ENCODE peak calls at places on chromosomes 11 and 22, in four cellular contexts. H is effector memory CD4-positive, alpha-beta T cell; B is naive thymus-derived CD8-positive, alpha-beta T cell; N is AG04450. C is an unnamed sample.
A peak's percentile ranks its signal among the peaks of the same experiment; 100 is the strongest.

GRCh38 chr11:27894552-27894951 is 194.3 kb upstream of the BDNF start:
- DNase-seq in H (no peak), B (no peak), N (no peak), C (no peak)

GRCh38 chr22:40000171-40000570 is 5.4 kb downstream of the FAM83F start:
- DNase-seq in H (no peak), B (no peak), N (no peak), C (no peak)

GRCh38 chr11:65456418-65456817 is 33.8 kb downstream of the NEAT1 start:
- DNase-seq in H (no peak), B (no peak), N (no peak), C (no peak)

GRCh38 chr22:49480896-49481650 is 346.6 kb downstream of the BRD1 start:
- DNase-seq in H (no peak), B (no peak), N (no peak), C (no peak)

GRCh38 chr11:61752117-61752924 is at the start of gene MYRF:
- DNase-seq in H (peak; percentile 37), B (peak; percentile 55), N (no peak), C (peak; percentile 32)

GRCh38 chr11:68506908-68507307 is 46.4 kb downstream of the PPP6R3 start:
- DNase-seq in H (no peak), B (no peak), N (no peak), C (no peak)

GRCh38 chr11:117584056-117584830 is 212.8 kb downstream of the DSCAML1 start:
- DNase-seq in H (no peak), B (no peak), N (no peak), C (no peak)

GRCh38 chr11:134575504-134576230 is 163.6 kb upstream of the B3GAT1 start:
- DNase-seq in H (no peak), B (no peak), N (no peak), C (no peak)

GRCh38 chr11:128026596-128026995 is 560.8 kb downstream of the ETS1 start:
- DNase-seq in H (no peak), B (no peak), N (peak; percentile 76), C (no peak)